ENCODE peak calls at places on chromosomes 6 and 20, in five cellular contexts. One of them, this sample, is unnamed.

GRCh38 chr6:143732539-143732938 is 54.8 kb downstream of the PHACTR2 start:
- DNase-seq in fibroblast of pulmonary artery: no peak
- DNase-seq in glutamatergic neuron: no peak
- DNase-seq in GF-D8: peak
- DNase-seq in EL: no peak
- DNase-seq in this sample: no peak

GRCh38 chr6:5300206-5300764 is 39.0 kb downstream of the FARS2 start:
- DNase-seq in glutamatergic neuron: no peak
- DNase-seq in fibroblast of pulmonary artery: no peak
- DNase-seq in EL: no peak
- DNase-seq in GF-D8: no peak
- DNase-seq in this sample: no peak

GRCh38 chr6:11428351-11428750 is 109.2 kb upstream of the TMEM170B start:
- DNase-seq in EL: no peak
- DNase-seq in GF-D8: no peak
- DNase-seq in glutamatergic neuron: no peak
- DNase-seq in fibroblast of pulmonary artery: no peak
- DNase-seq in this sample: no peak

GRCh38 chr6:126444874-126445273 is 105.0 kb downstream of the CENPW start:
- DNase-seq in EL: peak
- DNase-seq in fibroblast of pulmonary artery: peak
- DNase-seq in GF-D8: no peak
- DNase-seq in glutamatergic neuron: no peak
- DNase-seq in this sample: no peak

GRCh38 chr6:47134476-47135189 is 92.5 kb upstream of the ADGRF1 start:
- DNase-seq in glutamatergic neuron: no peak
- DNase-seq in fibroblast of pulmonary artery: peak
- DNase-seq in EL: peak
- DNase-seq in GF-D8: no peak
- DNase-seq in this sample: peak

GRCh38 chr6:75208564-75209431 is 2.9 kb upstream of the COL12A1 start:
- DNase-seq in fibroblast of pulmonary artery: peak
- DNase-seq in EL: peak
- DNase-seq in glutamatergic neuron: peak
- DNase-seq in GF-D8: no peak
- DNase-seq in this sample: peak

GRCh38 chr6:150420926-150421325 is 52.1 kb downstream of the IYD start:
- DNase-seq in glutamatergic neuron: no peak
- DNase-seq in fibroblast of pulmonary artery: no peak
- DNase-seq in EL: no peak
- DNase-seq in GF-D8: no peak
- DNase-seq in this sample: no peak

GRCh38 chr20:5714261-5715041 is 35.8 kb upstream of the SHLD1 start:
- DNase-seq in GF-D8: peak
- DNase-seq in glutamatergic neuron: no peak
- DNase-seq in EL: no peak
- DNase-seq in fibroblast of pulmonary artery: peak
- DNase-seq in this sample: peak

GRCh38 chr6:137978252-137978896 is 111.3 kb downstream of the TNFAIP3 start:
- DNase-seq in GF-D8: no peak
- DNase-seq in fibroblast of pulmonary artery: no peak
- DNase-seq in glutamatergic neuron: no peak
- DNase-seq in EL: peak
- DNase-seq in this sample: no peak

GRCh38 chr6:36752886-36753506 is 55.4 kb downstream of the RAB44 start:
- DNase-seq in GF-D8: no peak
- DNase-seq in glutamatergic neuron: no peak
- DNase-seq in fibroblast of pulmonary artery: no peak
- DNase-seq in EL: no peak
- DNase-seq in this sample: no peak

GRCh38 chr6:49549691-49550412 is 616 bp upstream of the C6orf141 start:
- DNase-seq in fibroblast of pulmonary artery: no peak
- DNase-seq in EL: no peak
- DNase-seq in glutamatergic neuron: no peak
- DNase-seq in GF-D8: no peak
- DNase-seq in this sample: no peak